ENCODE peak calls at places on chromosomes 7 and 10, in four cellular contexts. One of them, this sample, is unnamed.

GRCh38 chr7:47281966-47282643 is 299.8 kb downstream of the TNS3 start:
- DNase-seq in K562: no peak
- DNase-seq in GM12878: no peak
- DNase-seq in HL-60: no peak
- DNase-seq in this sample: no peak

GRCh38 chr7:158595068-158595467 is 7.4 kb upstream of the PTPRN2 start:
- DNase-seq in K562: no peak
- DNase-seq in GM12878: peak; percentile 8
- DNase-seq in HL-60: no peak
- DNase-seq in this sample: no peak

GRCh38 chr10:31352436-31353226 is 33.6 kb downstream of the ZEB1 start:
- DNase-seq in HL-60: no peak
- DNase-seq in GM12878: no peak
- DNase-seq in K562: no peak
- DNase-seq in this sample: no peak

GRCh38 chr7:84913731-84914130 is 273.1 kb downstream of the SEMA3D start:
- DNase-seq in K562: no peak
- DNase-seq in HL-60: no peak
- DNase-seq in GM12878: no peak
- DNase-seq in this sample: no peak

GRCh38 chr10:127524229-127524628 is 24.9 kb upstream of the NPS start:
- DNase-seq in GM12878: no peak
- DNase-seq in K562: no peak
- DNase-seq in HL-60: no peak
- DNase-seq in this sample: no peak

GRCh38 chr7:40418445-40418844 is 283.6 kb downstream of the SUGCT start:
- DNase-seq in K562: no peak
- DNase-seq in HL-60: no peak
- DNase-seq in GM12878: no peak
- DNase-seq in this sample: no peak

GRCh38 chr7:112045222-112045621 is 161.0 kb downstream of the DOCK4 start:
- DNase-seq in GM12878: no peak
- DNase-seq in HL-60: no peak
- DNase-seq in K562: no peak
- DNase-seq in this sample: no peak

GRCh38 chr10:89064764-89065163 is 74.2 kb downstream of the FAS start:
- DNase-seq in GM12878: no peak
- DNase-seq in K562: no peak
- DNase-seq in HL-60: no peak
- DNase-seq in this sample: no peak

GRCh38 chr7:100886936-100887185 is 2.7 kb downstream of the UFSP1 start:
- DNase-seq in GM12878: no peak
- DNase-seq in HL-60: no peak
- DNase-seq in K562: no peak
- DNase-seq in this sample: no peak

GRCh38 chr7:100885440-100886141 is 3.9 kb downstream of the UFSP1 start:
- DNase-seq in HL-60: no peak
- DNase-seq in GM12878: no peak
- DNase-seq in K562: no peak
- DNase-seq in this sample: no peak

GRCh38 chr7:100882769-100883526 is 6.6 kb downstream of the UFSP1 start:
- DNase-seq in HL-60: no peak
- DNase-seq in K562: no peak
- DNase-seq in GM12878: no peak
- DNase-seq in this sample: no peak

GRCh38 chr7:100886142-100886935 is 3.2 kb downstream of the UFSP1 start:
- DNase-seq in HL-60: no peak
- DNase-seq in GM12878: no peak
- DNase-seq in K562: no peak
- DNase-seq in this sample: no peak

DNA sequence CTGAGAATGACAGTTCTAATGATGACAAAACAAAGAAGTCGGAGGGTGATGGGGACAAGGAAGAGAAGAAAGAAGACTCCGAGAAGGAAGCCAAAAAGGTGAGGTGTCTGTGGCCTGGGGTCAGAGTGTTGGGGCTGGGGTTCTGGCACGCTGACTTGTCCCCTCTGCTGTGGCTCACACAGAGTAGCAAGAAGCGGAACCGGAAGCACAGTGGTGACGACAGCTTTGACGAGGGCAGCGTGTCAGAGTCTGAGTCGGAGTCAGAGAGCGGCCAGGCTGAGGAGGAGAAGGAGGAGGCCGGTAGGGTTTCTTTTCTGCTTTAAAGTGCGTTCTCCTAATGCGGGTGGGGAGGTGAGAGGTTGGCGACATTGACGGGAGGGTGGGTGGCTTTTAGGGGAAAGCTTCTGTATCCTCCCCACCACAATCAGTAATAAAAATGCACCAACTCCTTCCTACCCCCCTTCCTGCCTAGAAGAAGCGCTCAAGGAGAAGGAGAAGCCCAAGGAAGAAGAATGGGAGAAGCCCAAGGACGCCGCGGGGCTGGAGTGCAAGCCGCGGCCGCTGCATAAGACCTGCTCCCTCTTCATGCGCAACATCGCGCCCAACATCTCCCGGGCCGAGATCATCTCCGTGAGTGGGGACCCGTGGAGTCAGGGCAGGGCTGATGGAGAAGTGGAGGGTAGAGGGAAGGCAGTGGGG is 4.6 kb downstream of the UFSP1 start:
- DNase-seq in HL-60: peak; percentile 86
- DNase-seq in K562: no peak
- DNase-seq in GM12878: no peak
- DNase-seq in this sample: no peak
- TF ChIP-seq SPI1 in HL-60: peak; percentile 64
- TF ChIP-seq SPI1 in K562: no peak
- TF ChIP-seq SPI1 in GM12878: no peak
- TF ChIP-seq SPI1 in this sample: no peak

GRCh38 chr10:91051834-91052233 is 130.9 kb upstream of the ANKRD1 start:
- DNase-seq in GM12878: no peak
- DNase-seq in K562: no peak
- DNase-seq in HL-60: no peak
- DNase-seq in this sample: no peak
- TF ChIP-seq SPI1 in GM12878: no peak
- TF ChIP-seq SPI1 in K562: no peak
- TF ChIP-seq SPI1 in HL-60: no peak
- TF ChIP-seq SPI1 in this sample: no peak

GRCh38 chr10:62554632-62555199 is 180.5 kb downstream of the ZNF365 start:
- DNase-seq in HL-60: peak; percentile 28
- DNase-seq in GM12878: no peak
- DNase-seq in K562: peak; percentile 38
- DNase-seq in this sample: peak; percentile 23
- TF ChIP-seq SPI1 in HL-60: no peak
- TF ChIP-seq SPI1 in GM12878: no peak
- TF ChIP-seq SPI1 in K562: no peak
- TF ChIP-seq SPI1 in this sample: no peak

GRCh38 chr10:76315240-76315639 is 883.8 kb downstream of the LRMDA start:
- DNase-seq in K562: peak; percentile 38
- DNase-seq in HL-60: no peak
- DNase-seq in GM12878: no peak
- DNase-seq in this sample: no peak

GRCh38 chr10:76308946-76309529 is 877.6 kb downstream of the LRMDA start:
- DNase-seq in HL-60: no peak
- DNase-seq in K562: no peak
- DNase-seq in GM12878: no peak
- DNase-seq in this sample: no peak

GRCh38 chr10:76309744-76310441 is 878.5 kb downstream of the LRMDA start:
- DNase-seq in K562: no peak
- DNase-seq in HL-60: no peak
- DNase-seq in GM12878: no peak
- DNase-seq in this sample: no peak

GRCh38 chr10:76310681-76311080 is 879.3 kb downstream of the LRMDA start:
- DNase-seq in K562: no peak
- DNase-seq in HL-60: no peak
- DNase-seq in GM12878: no peak
- DNase-seq in this sample: no peak

DNA sequence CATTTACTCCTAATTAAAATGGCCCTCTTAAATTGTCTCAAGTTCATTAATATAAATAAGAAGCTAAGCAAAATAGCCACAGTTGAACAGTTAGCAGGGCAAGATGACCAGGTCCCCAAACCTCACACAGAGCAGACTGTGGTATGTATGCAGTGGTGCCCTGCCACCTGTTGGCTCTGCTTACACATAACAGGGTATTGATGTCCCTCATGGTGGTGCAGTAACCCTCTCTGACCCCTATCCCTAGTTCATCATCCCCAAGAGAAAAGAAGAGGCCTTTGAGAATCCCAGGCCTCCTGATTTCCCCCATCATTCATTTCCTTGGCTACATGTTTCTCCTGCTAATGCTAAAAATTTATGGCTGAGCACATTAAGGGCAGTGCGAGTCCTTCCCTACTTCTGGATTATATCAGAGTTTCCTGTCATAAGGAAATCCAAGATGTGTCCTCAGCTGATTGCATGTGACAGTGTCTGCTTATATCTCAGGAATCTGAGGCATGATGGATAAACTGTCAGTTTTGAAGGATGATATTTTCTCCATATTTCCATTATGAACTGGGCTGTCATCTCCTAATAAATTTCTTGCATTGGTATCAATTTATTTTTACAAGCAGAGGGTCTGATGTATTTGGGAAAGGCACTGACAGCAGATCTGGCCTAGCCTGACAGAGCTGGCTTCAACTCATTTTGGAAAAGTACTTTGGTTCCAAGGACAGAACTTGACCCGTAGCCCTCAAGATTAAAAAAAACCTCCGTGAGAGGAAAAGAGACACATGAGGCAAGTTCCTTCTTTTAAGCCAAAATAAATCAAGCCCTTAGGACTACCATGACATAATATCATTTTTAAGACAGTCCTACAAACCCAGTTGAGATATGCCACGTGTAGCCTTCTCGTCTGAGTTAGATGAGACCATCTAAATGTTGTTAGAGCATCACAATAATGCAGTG is 880.6 kb downstream of the LRMDA start:
- DNase-seq in HL-60: peak; percentile 50
- DNase-seq in GM12878: no peak
- DNase-seq in K562: peak; percentile 14
- DNase-seq in this sample: peak; percentile 13
- TF ChIP-seq SPI1 in HL-60: no peak
- TF ChIP-seq SPI1 in GM12878: no peak
- TF ChIP-seq SPI1 in K562: no peak
- TF ChIP-seq SPI1 in this sample: no peak

DNA sequence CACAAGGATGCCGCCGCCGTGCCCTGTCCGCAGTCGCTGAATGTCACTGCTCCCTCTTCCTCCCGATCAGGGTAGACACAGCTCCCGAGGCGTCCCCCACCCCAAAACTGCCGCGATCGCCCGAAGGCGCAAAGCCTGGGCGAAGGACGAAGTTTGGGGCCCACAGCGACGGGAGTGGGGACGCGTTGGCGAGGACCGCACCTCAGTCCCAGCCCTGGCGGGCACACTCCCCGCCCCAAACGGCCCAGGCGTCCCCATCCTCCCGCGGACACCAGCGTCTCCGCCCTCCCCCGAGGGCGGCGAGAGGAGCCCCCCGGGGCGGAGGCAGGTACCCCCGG is 1.4 kb upstream of the KAT6B start:
- DNase-seq in K562: peak; percentile 40
- DNase-seq in HL-60: peak; percentile 48
- DNase-seq in GM12878: no peak
- DNase-seq in this sample: peak; percentile 51
- TF ChIP-seq SPI1 in K562: no peak
- TF ChIP-seq SPI1 in HL-60: no peak
- TF ChIP-seq SPI1 in GM12878: peak; percentile 6
- TF ChIP-seq SPI1 in this sample: no peak

This sample was measured in GM12891.